ENCODE peak calls at places on chromosomes 6 and 20, in nine cellular contexts. S is tibial artery, F is upper lobe of left lung, T is AG04450, J is heart left ventricle, O is SK-N-SH, G is Panc1, X is tibial nerve, Y is body of pancreas. V is an unnamed sample.

GRCh38 chr6:82246802-82247633 is 526 bp downstream of the IBTK start:
- DNase-seq in S (peak; percentile 58), F (peak; percentile 93), T (no peak), J (peak; percentile 65), O (peak; percentile 81), G (no peak), X (no peak), Y (peak; percentile 66), V (peak; percentile 73)

GRCh38 chr6:39357998-39358686 is 35.6 kb upstream of the KCNK16 start:
- DNase-seq in S (no peak), F (no peak), T (peak; percentile 3), J (peak; percentile 51), O (peak; percentile 68), G (no peak), X (no peak), Y (peak; percentile 79), V (no peak)

GRCh38 chr6:33427585-33428218 is 7.8 kb downstream of the SYNGAP1 start:
- DNase-seq in S (peak; percentile 45), F (peak; percentile 93), T (no peak), J (peak; percentile 55), O (peak; percentile 80), G (no peak), X (peak; percentile 36), Y (peak; percentile 76), V (peak; percentile 59)

GRCh38 chr6:29792123-29793035 is 35.2 kb upstream of the HLA-G start:
- DNase-seq in S (peak; percentile 61), F (peak; percentile 96), T (no peak), J (peak; percentile 82), O (peak; percentile 43), G (no peak), X (peak; percentile 29), Y (peak; percentile 76), V (peak; percentile 52)

GRCh38 chr6:156912431-156912830 is 135.3 kb downstream of the ARID1B start:
- DNase-seq in S (no peak), F (no peak), T (no peak), J (no peak), O (peak; percentile 44), G (no peak), X (no peak), Y (no peak), V (no peak)

GRCh38 chr20:5171790-5172164 is 45.0 kb downstream of the CDS2 start:
- DNase-seq in S (no peak), F (no peak), T (no peak), J (no peak), O (no peak), G (no peak), X (no peak), Y (no peak), V (no peak)

GRCh38 chr6:112413805-112414204 is 66.7 kb downstream of the RFPL4B start:
- DNase-seq in S (no peak), F (no peak), T (no peak), J (no peak), O (no peak), G (no peak), X (no peak), Y (no peak), V (no peak)

GRCh38 chr6:168475188-168476013 is 34.4 kb downstream of the SMOC2 start:
- DNase-seq in S (no peak), F (no peak), T (no peak), J (no peak), O (no peak), G (no peak), X (no peak), Y (no peak), V (no peak)

GRCh38 chr6:80226699-80227098 is 120.2 kb downstream of the BCKDHB start:
- DNase-seq in S (no peak), F (no peak), T (no peak), J (no peak), O (no peak), G (no peak), X (no peak), Y (no peak), V (no peak)

GRCh38 chr6:160950507-160950906 is 41.1 kb upstream of the MAP3K4 start:
- DNase-seq in S (no peak), F (no peak), T (no peak), J (peak; percentile 50), O (no peak), G (peak; percentile 30), X (no peak), Y (peak; percentile 57), V (no peak)

GRCh38 chr20:10669843-10670446 is 3.9 kb downstream of the JAG1 start:
- DNase-seq in S (no peak), F (no peak), T (no peak), J (no peak), O (no peak), G (no peak), X (no peak), Y (no peak), V (no peak)

GRCh38 chr20:10671850-10672578 is 1.8 kb downstream of the JAG1 start:
- DNase-seq in S (peak; percentile 88), F (peak; percentile 89), T (no peak), J (peak; percentile 81), O (peak; percentile 48), G (no peak), X (peak; percentile 64), Y (peak; percentile 80), V (no peak)

GRCh38 chr20:10672579-10673127 is 1.1 kb downstream of the JAG1 start:
- DNase-seq in S (peak; percentile 58), F (peak; percentile 92), T (no peak), J (peak; percentile 70), O (peak; percentile 70), G (no peak), X (no peak), Y (peak; percentile 73), V (peak; percentile 62)

GRCh38 chr20:10670521-10671220 is 3.1 kb downstream of the JAG1 start:
- DNase-seq in S (no peak), F (no peak), T (no peak), J (no peak), O (no peak), G (no peak), X (no peak), Y (no peak), V (no peak)

DNA sequence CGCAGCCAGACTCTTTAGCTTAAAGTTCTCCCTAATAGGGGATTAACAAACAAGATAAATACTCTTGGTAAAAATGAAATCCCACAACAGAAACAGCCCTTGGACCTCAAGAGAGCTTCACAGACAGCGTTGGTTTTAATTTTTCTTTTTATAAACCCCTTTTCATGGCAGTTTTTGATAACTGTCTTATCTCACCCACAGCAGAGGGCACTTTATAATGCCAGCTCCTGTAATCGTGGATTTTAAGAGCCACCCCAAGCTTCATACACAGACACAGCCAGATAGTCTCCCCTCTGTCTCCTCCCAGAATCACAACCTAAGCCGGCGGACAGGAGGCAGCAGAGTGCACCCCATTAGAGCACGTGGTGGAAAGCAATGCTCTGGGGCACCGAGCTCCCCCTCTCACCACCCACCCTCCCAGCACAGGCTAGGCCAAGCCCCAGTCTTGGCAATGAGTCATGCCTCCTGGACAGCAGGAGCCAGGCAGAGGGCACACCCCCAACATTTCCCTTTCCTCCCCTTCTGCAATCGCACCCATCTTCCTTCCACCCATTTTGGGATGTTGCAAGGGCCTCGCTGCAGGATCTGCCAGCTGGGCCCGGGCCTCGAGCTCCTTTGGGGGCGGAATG is 2.5 kb downstream of the JAG1 start:
- DNase-seq in S (peak; percentile 94), F (no peak), T (peak; percentile 90), J (peak; percentile 90), O (peak; percentile 71), G (peak; percentile 45), X (peak; percentile 75), Y (peak; percentile 88), V (peak; percentile 72)
- TF ChIP-seq CTCF in S (peak; percentile 55), F (peak; percentile 54), T (peak; percentile 83), J (peak; percentile 24), O (peak; percentile 66), G (peak; percentile 71), X (peak; percentile 64), Y (peak; percentile 29), V (peak; percentile 51)

GRCh38 chr6:117908246-117909107 is 1.4 kb downstream of the SLC35F1 start:
- DNase-seq in S (no peak), F (peak; percentile 77), T (no peak), J (no peak), O (no peak), G (no peak), X (no peak), Y (peak; percentile 34), V (no peak)

GRCh38 chr6:117906905-117907599 is at the start of gene SLC35F1:
- DNase-seq in S (no peak), F (peak; percentile 87), T (no peak), J (peak; percentile 25), O (peak; percentile 80), G (no peak), X (no peak), Y (peak; percentile 74), V (peak; percentile 64)

GRCh38 chr6:117906454-117906904 is 585 bp upstream of the SLC35F1 start:
- DNase-seq in S (no peak), F (no peak), T (no peak), J (no peak), O (no peak), G (no peak), X (no peak), Y (no peak), V (no peak)

GRCh38 chr6:117909638-117910037 is 2.6 kb downstream of the SLC35F1 start:
- DNase-seq in S (no peak), F (no peak), T (no peak), J (no peak), O (no peak), G (no peak), X (no peak), Y (no peak), V (no peak)

DNA sequence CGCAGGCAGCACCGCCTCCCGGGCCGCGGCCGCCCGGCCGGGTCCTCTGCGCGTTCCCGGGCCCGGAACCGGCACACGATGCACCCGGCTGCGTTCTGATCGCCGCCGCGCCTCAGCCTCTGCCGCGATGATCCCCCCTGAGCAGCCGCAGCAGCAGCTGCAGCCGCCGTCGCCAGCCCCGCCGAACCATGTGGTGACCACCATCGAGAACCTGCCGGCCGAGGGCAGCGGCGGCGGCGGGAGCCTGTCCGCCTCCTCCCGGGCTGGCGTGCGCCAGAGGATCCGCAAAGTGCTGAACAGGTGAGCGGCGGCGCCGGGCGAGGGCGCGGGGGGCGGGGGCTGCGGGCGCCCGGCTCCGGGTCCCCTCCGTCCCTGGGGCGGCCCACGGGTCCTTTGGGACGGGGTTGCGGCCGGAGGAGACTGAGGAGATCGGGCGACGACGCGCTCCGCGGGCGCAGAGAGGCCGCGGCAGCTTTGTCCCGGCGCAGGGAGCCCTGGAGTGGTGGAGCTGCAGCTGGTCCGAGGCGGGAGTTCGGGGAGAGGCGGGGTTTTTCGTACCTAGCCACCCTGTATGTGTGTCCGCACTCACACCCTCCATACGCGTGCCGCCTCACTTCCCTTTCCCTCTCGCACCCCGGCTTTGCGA is 659 bp downstream of the SLC35F1 start:
- DNase-seq in S (no peak), F (peak; percentile 83), T (no peak), J (no peak), O (peak; percentile 69), G (no peak), X (no peak), Y (peak; percentile 48), V (peak; percentile 18)
- H3K4me3 ChIP-seq in S (peak overlapping the region; percentile 58), F (peak overlapping the region; percentile 63), T (peak overlapping the region; percentile 20), J (peak overlapping the region; percentile 53), O (peak overlapping the region; percentile 32), G (no peak overlapping the region), X (peak overlapping the region; percentile 65), Y (peak overlapping the region; percentile 51), V (peak overlapping the region; percentile 59)

GRCh38 chr20:16350465-16350864 is 222.8 kb downstream of the KIF16B start:
- DNase-seq in S (no peak), F (no peak), T (no peak), J (no peak), O (no peak), G (peak; percentile 10), X (no peak), Y (no peak), V (peak; percentile 44)
- H3K27ac ChIP-seq in S (no peak overlapping the region), F (no peak overlapping the region), T (no peak overlapping the region), J (no peak overlapping the region), O (peak overlapping the region; percentile 70), G (no peak overlapping the region), X (no peak overlapping the region), Y (no peak overlapping the region), V (peak overlapping the region; percentile 50)

GRCh38 chr6:37303891-37304503 is 46.1 kb upstream of the TMEM217 start:
- DNase-seq in S (no peak), F (no peak), T (no peak), J (no peak), O (peak; percentile 50), G (no peak), X (no peak), Y (no peak), V (no peak)
- TF ChIP-seq CTCF in S (peak; percentile 29), F (peak; percentile 18), T (peak; percentile 78), J (peak; percentile 20), O (peak; percentile 73), G (peak; percentile 76), X (no peak), Y (no peak), V (peak; percentile 50)

V was measured in dorsolateral prefrontal cortex.